ENCODE peak calls at places on chromosomes 1 and 21, in seven cellular contexts. One of them, this sample, is unnamed.

GRCh38 chr1:223216074-223216473 is 73.0 kb upstream of the TLR5 start:
- DNase-seq in fibroblast of mammary gland: no peak
- DNase-seq in upper lobe of right lung: no peak
- DNase-seq in choroid plexus epithelial cell: no peak
- DNase-seq in coronary artery: peak
- DNase-seq in ovary: no peak
- DNase-seq in heart right ventricle: no peak
- DNase-seq in this sample: no peak

GRCh38 chr1:225700164-225700740 is 47.3 kb upstream of the ENAH start:
- DNase-seq in fibroblast of mammary gland: peak
- DNase-seq in upper lobe of right lung: no peak
- DNase-seq in choroid plexus epithelial cell: peak
- DNase-seq in coronary artery: no peak
- DNase-seq in ovary: no peak
- DNase-seq in heart right ventricle: no peak
- DNase-seq in this sample: peak

GRCh38 chr1:19044975-19045831 is 88.7 kb upstream of the IFFO2 start:
- DNase-seq in fibroblast of mammary gland: peak
- DNase-seq in upper lobe of right lung: peak
- DNase-seq in choroid plexus epithelial cell: peak
- DNase-seq in coronary artery: no peak
- DNase-seq in ovary: no peak
- DNase-seq in heart right ventricle: no peak
- DNase-seq in this sample: no peak

GRCh38 chr1:26829214-26829911 is 2.9 kb downstream of the ZDHHC18 start:
- DNase-seq in fibroblast of mammary gland: no peak
- DNase-seq in upper lobe of right lung: no peak
- DNase-seq in choroid plexus epithelial cell: no peak
- DNase-seq in coronary artery: no peak
- DNase-seq in ovary: no peak
- DNase-seq in heart right ventricle: no peak
- DNase-seq in this sample: no peak

GRCh38 chr1:168368131-168368530 is 87.5 kb downstream of the TBX19 start:
- DNase-seq in fibroblast of mammary gland: no peak
- DNase-seq in upper lobe of right lung: no peak
- DNase-seq in choroid plexus epithelial cell: no peak
- DNase-seq in coronary artery: no peak
- DNase-seq in ovary: no peak
- DNase-seq in heart right ventricle: no peak
- DNase-seq in this sample: no peak

GRCh38 chr1:201184734-201185453 is 5.7 kb upstream of the IGFN1 start:
- DNase-seq in fibroblast of mammary gland: peak
- DNase-seq in upper lobe of right lung: no peak
- DNase-seq in choroid plexus epithelial cell: peak
- DNase-seq in coronary artery: no peak
- DNase-seq in ovary: no peak
- DNase-seq in heart right ventricle: no peak
- DNase-seq in this sample: peak

GRCh38 chr1:158124999-158125398 is 55.7 kb upstream of the CD1D start:
- DNase-seq in fibroblast of mammary gland: peak
- DNase-seq in upper lobe of right lung: peak
- DNase-seq in choroid plexus epithelial cell: peak
- DNase-seq in coronary artery: peak
- DNase-seq in ovary: peak
- DNase-seq in heart right ventricle: peak
- DNase-seq in this sample: peak

GRCh38 chr1:244341455-244342450 is 110.0 kb downstream of the ADSS2 start:
- DNase-seq in fibroblast of mammary gland: peak
- DNase-seq in upper lobe of right lung: no peak
- DNase-seq in choroid plexus epithelial cell: peak
- DNase-seq in coronary artery: peak
- DNase-seq in ovary: no peak
- DNase-seq in heart right ventricle: no peak
- DNase-seq in this sample: peak

GRCh38 chr21:42317826-42318746 is 2.9 kb upstream of the TFF3 start:
- DNase-seq in fibroblast of mammary gland: no peak
- DNase-seq in upper lobe of right lung: no peak
- DNase-seq in choroid plexus epithelial cell: no peak
- DNase-seq in coronary artery: peak
- DNase-seq in ovary: no peak
- DNase-seq in heart right ventricle: no peak
- DNase-seq in this sample: no peak

GRCh38 chr1:84078108-84078823 is 65.8 kb upstream of the PRKACB start:
- DNase-seq in fibroblast of mammary gland: peak
- DNase-seq in upper lobe of right lung: no peak
- DNase-seq in choroid plexus epithelial cell: peak
- DNase-seq in coronary artery: peak
- DNase-seq in ovary: no peak
- DNase-seq in heart right ventricle: peak
- DNase-seq in this sample: peak

GRCh38 chr1:172697463-172698100 is 38.7 kb downstream of the FASLG start:
- DNase-seq in fibroblast of mammary gland: no peak
- DNase-seq in upper lobe of right lung: no peak
- DNase-seq in choroid plexus epithelial cell: no peak
- DNase-seq in coronary artery: no peak
- DNase-seq in ovary: no peak
- DNase-seq in heart right ventricle: no peak
- DNase-seq in this sample: no peak

GRCh38 chr21:33651965-33652680 is 9.8 kb downstream of the ITSN1 start:
- DNase-seq in fibroblast of mammary gland: no peak
- DNase-seq in upper lobe of right lung: no peak
- DNase-seq in choroid plexus epithelial cell: no peak
- DNase-seq in coronary artery: no peak
- DNase-seq in ovary: no peak
- DNase-seq in heart right ventricle: no peak
- DNase-seq in this sample: no peak

GRCh38 chr1:1283821-1284220 is 3.6 kb downstream of the SCNN1D start:
- DNase-seq in fibroblast of mammary gland: no peak
- DNase-seq in upper lobe of right lung: no peak
- DNase-seq in choroid plexus epithelial cell: no peak
- DNase-seq in coronary artery: no peak
- DNase-seq in ovary: no peak
- DNase-seq in heart right ventricle: no peak
- DNase-seq in this sample: peak

GRCh38 chr21:46153259-46154154 is 1.9 kb downstream of the FTCD start:
- DNase-seq in fibroblast of mammary gland: no peak
- DNase-seq in upper lobe of right lung: peak
- DNase-seq in choroid plexus epithelial cell: peak
- DNase-seq in coronary artery: peak
- DNase-seq in ovary: peak
- DNase-seq in heart right ventricle: no peak
- DNase-seq in this sample: peak

GRCh38 chr1:33332357-33332789 is 11.5 kb upstream of the A3GALT2 start:
- DNase-seq in fibroblast of mammary gland: peak
- DNase-seq in upper lobe of right lung: no peak
- DNase-seq in choroid plexus epithelial cell: peak
- DNase-seq in coronary artery: no peak
- DNase-seq in ovary: no peak
- DNase-seq in heart right ventricle: no peak
- DNase-seq in this sample: no peak

GRCh38 chr1:159594581-159594980 is 7.0 kb downstream of the APCS start:
- DNase-seq in fibroblast of mammary gland: peak
- DNase-seq in upper lobe of right lung: no peak
- DNase-seq in choroid plexus epithelial cell: no peak
- DNase-seq in coronary artery: no peak
- DNase-seq in ovary: no peak
- DNase-seq in heart right ventricle: no peak
- DNase-seq in this sample: no peak

GRCh38 chr21:24759348-24760118 is 847.7 kb downstream of the MRPL39 start:
- DNase-seq in fibroblast of mammary gland: no peak
- DNase-seq in upper lobe of right lung: no peak
- DNase-seq in choroid plexus epithelial cell: no peak
- DNase-seq in coronary artery: no peak
- DNase-seq in ovary: no peak
- DNase-seq in heart right ventricle: no peak
- DNase-seq in this sample: no peak

GRCh38 chr21:43975469-43976098 is 36.5 kb upstream of the TRAPPC10 start:
- DNase-seq in fibroblast of mammary gland: peak
- DNase-seq in upper lobe of right lung: peak
- DNase-seq in choroid plexus epithelial cell: peak
- DNase-seq in coronary artery: peak
- DNase-seq in ovary: peak
- DNase-seq in heart right ventricle: peak
- DNase-seq in this sample: peak

GRCh38 chr1:246971322-246971721 is 36.5 kb downstream of the ZNF695 start:
- DNase-seq in fibroblast of mammary gland: peak
- DNase-seq in upper lobe of right lung: peak
- DNase-seq in choroid plexus epithelial cell: peak
- DNase-seq in coronary artery: no peak
- DNase-seq in ovary: peak
- DNase-seq in heart right ventricle: peak
- DNase-seq in this sample: peak

GRCh38 chr1:53379662-53380002 is 51.8 kb upstream of the LRP8 start:
- DNase-seq in fibroblast of mammary gland: no peak
- DNase-seq in upper lobe of right lung: peak
- DNase-seq in choroid plexus epithelial cell: no peak
- DNase-seq in coronary artery: no peak
- DNase-seq in ovary: no peak
- DNase-seq in heart right ventricle: no peak
- DNase-seq in this sample: no peak

GRCh38 chr21:26972131-26972707 is 5.3 kb upstream of the ADAMTS5 start:
- DNase-seq in fibroblast of mammary gland: no peak
- DNase-seq in upper lobe of right lung: no peak
- DNase-seq in choroid plexus epithelial cell: no peak
- DNase-seq in coronary artery: no peak
- DNase-seq in ovary: no peak
- DNase-seq in heart right ventricle: no peak
- DNase-seq in this sample: no peak

GRCh38 chr21:42964561-42965560 is 9.5 kb upstream of the PKNOX1 start:
- DNase-seq in fibroblast of mammary gland: no peak
- DNase-seq in upper lobe of right lung: no peak
- DNase-seq in choroid plexus epithelial cell: no peak
- DNase-seq in coronary artery: no peak
- DNase-seq in ovary: no peak
- DNase-seq in heart right ventricle: no peak
- DNase-seq in this sample: no peak

GRCh38 chr1:190373705-190374336 is 103.8 kb downstream of the BRINP3 start:
- DNase-seq in fibroblast of mammary gland: no peak
- DNase-seq in upper lobe of right lung: no peak
- DNase-seq in choroid plexus epithelial cell: peak
- DNase-seq in coronary artery: no peak
- DNase-seq in ovary: no peak
- DNase-seq in heart right ventricle: no peak
- DNase-seq in this sample: peak

GRCh38 chr1:235632538-235633219 is 16.9 kb downstream of the GNG4 start:
- DNase-seq in fibroblast of mammary gland: peak
- DNase-seq in upper lobe of right lung: no peak
- DNase-seq in choroid plexus epithelial cell: peak
- DNase-seq in coronary artery: no peak
- DNase-seq in ovary: no peak
- DNase-seq in heart right ventricle: no peak
- DNase-seq in this sample: peak

GRCh38 chr1:102640872-102641271 is 467.4 kb downstream of the COL11A1 start:
- DNase-seq in fibroblast of mammary gland: no peak
- DNase-seq in upper lobe of right lung: no peak
- DNase-seq in choroid plexus epithelial cell: no peak
- DNase-seq in coronary artery: no peak
- DNase-seq in ovary: no peak
- DNase-seq in heart right ventricle: no peak
- DNase-seq in this sample: no peak

GRCh38 chr1:23530750-23531651 is at the start of gene E2F2:
- DNase-seq in fibroblast of mammary gland: peak
- DNase-seq in upper lobe of right lung: peak
- DNase-seq in choroid plexus epithelial cell: peak
- DNase-seq in coronary artery: peak
- DNase-seq in ovary: peak
- DNase-seq in heart right ventricle: peak
- DNase-seq in this sample: peak
- TF ChIP-seq CTCF in fibroblast of mammary gland: no peak
- TF ChIP-seq CTCF in upper lobe of right lung: peak
- TF ChIP-seq CTCF in choroid plexus epithelial cell: peak
- TF ChIP-seq CTCF in coronary artery: no peak
- TF ChIP-seq CTCF in ovary: no peak
- TF ChIP-seq CTCF in heart right ventricle: peak
- TF ChIP-seq CTCF in this sample: peak

GRCh38 chr21:36863260-36863659 is 103.2 kb downstream of the HLCS start:
- DNase-seq in fibroblast of mammary gland: no peak
- DNase-seq in upper lobe of right lung: no peak
- DNase-seq in choroid plexus epithelial cell: no peak
- DNase-seq in coronary artery: no peak
- DNase-seq in ovary: no peak
- DNase-seq in heart right ventricle: no peak
- DNase-seq in this sample: no peak
- H3K4me3 ChIP-seq in fibroblast of mammary gland: no peak
- H3K4me3 ChIP-seq in upper lobe of right lung: no peak
- H3K4me3 ChIP-seq in choroid plexus epithelial cell: no peak
- H3K4me3 ChIP-seq in coronary artery: no peak
- H3K4me3 ChIP-seq in ovary: no peak
- H3K4me3 ChIP-seq in heart right ventricle: no peak
- H3K4me3 ChIP-seq in this sample: no peak

GRCh38 chr1:203148127-203148526 is 20.6 kb downstream of the ADORA1 start:
- DNase-seq in fibroblast of mammary gland: no peak
- DNase-seq in upper lobe of right lung: no peak
- DNase-seq in choroid plexus epithelial cell: no peak
- DNase-seq in coronary artery: no peak
- DNase-seq in ovary: no peak
- DNase-seq in heart right ventricle: no peak
- DNase-seq in this sample: peak
- TF ChIP-seq CTCF in fibroblast of mammary gland: peak
- TF ChIP-seq CTCF in upper lobe of right lung: peak
- TF ChIP-seq CTCF in choroid plexus epithelial cell: peak
- TF ChIP-seq CTCF in coronary artery: no peak
- TF ChIP-seq CTCF in ovary: no peak
- TF ChIP-seq CTCF in heart right ventricle: peak
- TF ChIP-seq CTCF in this sample: peak

GRCh38 chr1:150566589-150567340 is 12.6 kb downstream of the MCL1 start:
- DNase-seq in fibroblast of mammary gland: no peak
- DNase-seq in upper lobe of right lung: peak
- DNase-seq in choroid plexus epithelial cell: peak
- DNase-seq in coronary artery: peak
- DNase-seq in ovary: no peak
- DNase-seq in heart right ventricle: no peak
- DNase-seq in this sample: no peak
- H3K4me3 ChIP-seq in fibroblast of mammary gland: no peak
- H3K4me3 ChIP-seq in upper lobe of right lung: peak
- H3K4me3 ChIP-seq in choroid plexus epithelial cell: no peak
- H3K4me3 ChIP-seq in coronary artery: peak
- H3K4me3 ChIP-seq in ovary: peak
- H3K4me3 ChIP-seq in heart right ventricle: peak
- H3K4me3 ChIP-seq in this sample: no peak

GRCh38 chr1:39507230-39507928 is 15.9 kb downstream of the BMP8A start:
- DNase-seq in fibroblast of mammary gland: no peak
- DNase-seq in upper lobe of right lung: no peak
- DNase-seq in choroid plexus epithelial cell: peak
- DNase-seq in coronary artery: no peak
- DNase-seq in ovary: no peak
- DNase-seq in heart right ventricle: no peak
- DNase-seq in this sample: no peak
- TF ChIP-seq CTCF in fibroblast of mammary gland: peak
- TF ChIP-seq CTCF in upper lobe of right lung: no peak
- TF ChIP-seq CTCF in choroid plexus epithelial cell: peak
- TF ChIP-seq CTCF in coronary artery: no peak
- TF ChIP-seq CTCF in ovary: no peak
- TF ChIP-seq CTCF in heart right ventricle: peak
- TF ChIP-seq CTCF in this sample: no peak